ENCODE peak calls at places on chromosomes 12 and 14, in seven cellular contexts. S is A549; Y is CD8-positive, alpha-beta memory T cell; N is brain microvascular endothelial cell; O is ovary; Z is caudate nucleus; D is GM23248. Q is an unnamed sample.

GRCh38 chr14:83164591-83164990 is 1630.9 kb upstream of the SEL1L start:
- DNase-seq in S (no peak), Y (no peak), N (no peak), O (no peak), Z (no peak), D (no peak), Q (no peak)

GRCh38 chr14:94523265-94523664 is 14.0 kb upstream of the SERPINA12 start:
- DNase-seq in S (no peak), Y (no peak), N (no peak), O (no peak), Z (no peak), D (no peak), Q (no peak)

GRCh38 chr14:102893452-102893851 is 29.0 kb upstream of the AMN start:
- DNase-seq in S (no peak), Y (no peak), N (peak; percentile 89), O (no peak), Z (no peak), D (peak; percentile 94), Q (peak; percentile 32)

GRCh38 chr14:100885196-100886030 is 18.1 kb downstream of the RTL1 start:
- DNase-seq in S (no peak), Y (no peak), N (no peak), O (no peak), Z (no peak), D (peak; percentile 35), Q (peak; percentile 10)

GRCh38 chr12:30138483-30138882 is 354.7 kb upstream of the TMTC1 start:
- DNase-seq in S (no peak), Y (no peak), N (peak; percentile 89), O (no peak), Z (no peak), D (no peak), Q (no peak)

GRCh38 chr14:50790568-50790967 is 40.4 kb downstream of the NIN start:
- DNase-seq in S (no peak), Y (no peak), N (no peak), O (no peak), Z (no peak), D (peak; percentile 19), Q (no peak)

GRCh38 chr12:107379852-107380567 is 286.7 kb upstream of the CRY1 start:
- DNase-seq in S (peak; percentile 58), Y (no peak), N (peak; percentile 33), O (no peak), Z (no peak), D (peak; percentile 69), Q (no peak)

GRCh38 chr14:81400202-81400678 is at the start of gene STON2:
- DNase-seq in S (peak; percentile 16), Y (no peak), N (peak; percentile 9), O (no peak), Z (no peak), D (peak; percentile 68), Q (no peak)

GRCh38 chr12:80432061-80432460 is 12.0 kb upstream of the PTPRQ start:
- DNase-seq in S (no peak), Y (no peak), N (no peak), O (no peak), Z (no peak), D (no peak), Q (no peak)

GRCh38 chr12:30823140-30823669 is 68.5 kb upstream of the CAPRIN2 start:
- DNase-seq in S (no peak), Y (no peak), N (peak; percentile 5), O (peak; percentile 38), Z (no peak), D (peak; percentile 51), Q (peak; percentile 31)

GRCh38 chr12:55142896-55143870 is 17.0 kb downstream of the OR9K2 start:
- DNase-seq in S (peak; percentile 11), Y (peak; percentile 4), N (peak; percentile 51), O (peak; percentile 21), Z (no peak), D (peak; percentile 80), Q (no peak)

GRCh38 chr14:23186913-23187654 is 3.6 kb upstream of the SLC7A8 start:
- DNase-seq in S (peak; percentile 64), Y (no peak), N (peak; percentile 65), O (peak; percentile 37), Z (no peak), D (peak; percentile 77), Q (no peak)

GRCh38 chr12:85029456-85029855 is 6.6 kb downstream of the TSPAN19 start:
- DNase-seq in S (peak; percentile 16), Y (no peak), N (no peak), O (no peak), Z (no peak), D (peak; percentile 72), Q (no peak)

GRCh38 chr12:94793191-94793595 is 142.8 kb upstream of the TMCC3 start:
- DNase-seq in S (no peak), Y (no peak), N (peak; percentile 41), O (peak; percentile 29), Z (no peak), D (no peak), Q (no peak)

GRCh38 chr12:40253936-40254335 is 29.1 kb downstream of the LRRK2 start:
- DNase-seq in S (no peak), Y (no peak), N (no peak), O (no peak), Z (no peak), D (peak; percentile 84), Q (no peak)

GRCh38 chr14:24701031-24701430 is 67.0 kb upstream of the GZMB start:
- DNase-seq in S (no peak), Y (no peak), N (no peak), O (no peak), Z (no peak), D (no peak), Q (no peak)

GRCh38 chr12:80411787-80412186 is 32.2 kb upstream of the PTPRQ start:
- DNase-seq in S (no peak), Y (no peak), N (no peak), O (no peak), Z (no peak), D (no peak), Q (no peak)

GRCh38 chr14:99579077-99579836 is 24.8 kb downstream of the CCDC85C start:
- DNase-seq in S (no peak), Y (no peak), N (no peak), O (no peak), Z (no peak), D (no peak), Q (no peak)

GRCh38 chr12:123966596-123966995 is 6.0 kb downstream of the CCDC92 start:
- DNase-seq in S (no peak), Y (no peak), N (peak; percentile 45), O (no peak), Z (no peak), D (peak; percentile 91), Q (no peak)

GRCh38 chr12:93533310-93533709 is 39.2 kb upstream of the SOCS2 start:
- DNase-seq in S (no peak), Y (no peak), N (no peak), O (no peak), Z (no peak), D (no peak), Q (no peak)

GRCh38 chr12:27964123-27964522 is 8.4 kb downstream of the PTHLH start:
- DNase-seq in S (no peak), Y (no peak), N (no peak), O (no peak), Z (no peak), D (no peak), Q (no peak)

GRCh38 chr12:122860854-122861585 is 25.8 kb downstream of the HIP1R start:
- DNase-seq in S (no peak), Y (no peak), N (no peak), O (no peak), Z (no peak), D (no peak), Q (no peak)
- H3K27ac ChIP-seq in S (peak overlapping the region; percentile 20), Y (no peak overlapping the region), N (no peak overlapping the region), O (peak overlapping the region; percentile 29), Z (peak overlapping the region; percentile 70), D (no peak overlapping the region), Q (peak overlapping the region; percentile 76)

GRCh38 chr14:105059917-105060565 is 5.2 kb downstream of the GPR132 start:
- DNase-seq in S (no peak), Y (no peak), N (no peak), O (no peak), Z (no peak), D (no peak), Q (no peak)

GRCh38 chr14:105059035-105059916 is 6.0 kb downstream of the GPR132 start:
- DNase-seq in S (no peak), Y (peak; percentile 52), N (no peak), O (no peak), Z (no peak), D (no peak), Q (peak; percentile 48)

GRCh38 chr14:105062048-105062433 is 3.2 kb downstream of the GPR132 start:
- DNase-seq in S (no peak), Y (no peak), N (no peak), O (no peak), Z (no peak), D (no peak), Q (no peak)

GRCh38 chr14:105061428-105062047 is 3.7 kb downstream of the GPR132 start:
- DNase-seq in S (no peak), Y (peak; percentile 45), N (no peak), O (no peak), Z (no peak), D (no peak), Q (peak; percentile 70)

GRCh38 chr14:105060751-105061427 is 4.3 kb downstream of the GPR132 start:
- DNase-seq in S (no peak), Y (no peak), N (no peak), O (no peak), Z (no peak), D (no peak), Q (peak; percentile 55)
- H3K27ac ChIP-seq in S (no peak overlapping the region), Y (peak overlapping the region; percentile 72), N (no peak overlapping the region), O (no peak overlapping the region), Z (peak overlapping the region; percentile 48), D (no peak overlapping the region), Q (peak overlapping the region; percentile 92)

DNA sequence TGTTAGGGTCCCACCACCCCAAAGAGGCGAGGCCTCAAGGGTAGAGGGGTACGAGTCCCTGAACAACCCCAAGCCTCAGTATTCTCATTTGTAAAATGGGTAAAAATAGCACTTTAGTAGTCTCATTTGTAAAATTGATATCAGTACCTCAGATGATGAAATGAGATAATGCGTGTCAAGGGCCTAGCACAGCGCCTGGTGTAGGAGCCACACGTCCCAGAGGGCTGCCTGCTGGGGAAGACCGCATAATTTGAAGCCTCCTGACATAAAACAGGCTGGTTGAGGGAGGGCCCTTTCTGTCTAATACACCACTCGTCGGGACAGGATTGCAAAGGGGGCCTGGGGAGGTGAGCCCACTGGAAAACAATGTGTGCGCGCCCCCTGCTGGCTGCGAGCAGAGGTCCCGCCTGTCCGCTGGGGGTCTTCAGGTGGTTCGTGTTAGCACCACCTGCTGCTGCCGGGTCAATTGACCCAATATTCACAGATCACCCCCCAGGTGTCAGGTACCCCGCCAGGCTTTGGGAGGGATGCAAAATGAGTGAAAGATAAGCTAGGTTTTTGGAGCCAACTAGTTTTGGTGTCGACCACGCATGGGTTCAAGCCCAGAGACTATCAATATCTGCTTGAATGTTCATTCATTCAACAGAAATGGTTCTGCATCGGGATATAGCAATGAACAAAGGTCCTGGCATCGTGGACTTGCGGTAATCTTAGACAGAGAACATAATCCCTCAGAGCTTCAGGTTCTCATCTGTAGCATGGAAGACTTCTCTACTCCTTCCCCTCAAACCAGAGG is 24.7 kb upstream of the IRF2BPL start:
- DNase-seq in S (no peak), Y (peak; percentile 72), N (no peak), O (peak; percentile 87), Z (no peak), D (peak; percentile 73), Q (peak; percentile 80)
- H3K27ac ChIP-seq in S (peak overlapping the region; percentile 81), Y (no peak overlapping the region), N (no peak overlapping the region), O (no peak overlapping the region), Z (no peak overlapping the region), D (no peak overlapping the region), Q (peak overlapping the region; percentile 85)

GRCh38 chr12:41476499-41476898 is 288.4 kb downstream of the PDZRN4 start:
- DNase-seq in S (no peak), Y (no peak), N (no peak), O (no peak), Z (no peak), D (no peak), Q (no peak)
- H3K27ac ChIP-seq in S (no peak overlapping the region), Y (no peak overlapping the region), N (no peak overlapping the region), O (no peak overlapping the region), Z (no peak overlapping the region), D (no peak overlapping the region), Q (no peak overlapping the region)

Q was measured in left ventricle myocardium inferior.